ENCODE peak calls at places on chromosomes 6 and 20, in six cellular contexts. R, N, C, U, V and Q are unnamed samples.

GRCh38 chr20:56710577-56711465 is 81.7 kb downstream of the TFAP2C start:
- DNase-seq in R (no peak), N (no peak), C (no peak), U (no peak), V (no peak), Q (no peak)

GRCh38 chr6:4778086-4778485 is 1.9 kb downstream of the CDYL start:
- DNase-seq in R (no peak), N (no peak), C (no peak), U (no peak), V (peak; percentile 8), Q (no peak)

GRCh38 chr6:18072841-18073240 is 49.6 kb downstream of the NHLRC1 start:
- DNase-seq in R (no peak), N (no peak), C (no peak), U (no peak), V (no peak), Q (no peak)

GRCh38 chr20:57499676-57500075 is 25.3 kb downstream of the CTCFL start:
- DNase-seq in R (no peak), N (no peak), C (no peak), U (no peak), V (no peak), Q (no peak)

GRCh38 chr6:168920289-168920688 is 333.4 kb downstream of the THBS2 start:
- DNase-seq in R (no peak), N (no peak), C (no peak), U (no peak), V (no peak), Q (no peak)

GRCh38 chr6:13302751-13303667 is 25.3 kb downstream of the TBC1D7 start:
- DNase-seq in R (no peak), N (no peak), C (no peak), U (peak; percentile 21), V (peak; percentile 74), Q (peak; percentile 3)

GRCh38 chr20:9147553-9148024 is 78.7 kb downstream of the PLCB4 start:
- DNase-seq in R (no peak), N (no peak), C (no peak), U (no peak), V (no peak), Q (no peak)

GRCh38 chr6:3911614-3912336 is 62.6 kb downstream of the FAM50B start:
- DNase-seq in R (no peak), N (no peak), C (no peak), U (no peak), V (no peak), Q (no peak)

GRCh38 chr6:33663028-33663427 is 41.9 kb downstream of the ITPR3 start:
- DNase-seq in R (no peak), N (no peak), C (no peak), U (no peak), V (no peak), Q (no peak)

GRCh38 chr6:166206066-166206465 is 38.4 kb upstream of the TBXT start:
- DNase-seq in R (no peak), N (no peak), C (no peak), U (no peak), V (no peak), Q (no peak)

GRCh38 chr6:6221829-6222535 is 98.5 kb downstream of the F13A1 start:
- DNase-seq in R (no peak), N (no peak), C (peak; percentile 16), U (no peak), V (peak; percentile 50), Q (no peak)

GRCh38 chr6:66599541-66599940 is 892.5 kb upstream of the EYS start:
- DNase-seq in R (no peak), N (no peak), C (no peak), U (no peak), V (no peak), Q (no peak)

GRCh38 chr20:59525500-59526241 is 78.7 kb upstream of the PHACTR3 start:
- DNase-seq in R (peak; percentile 65), N (no peak), C (peak; percentile 62), U (no peak), V (peak; percentile 52), Q (no peak)

GRCh38 chr20:64077876-64078551 is 1.3 kb downstream of the RGS19 start:
- DNase-seq in R (no peak), N (no peak), C (no peak), U (peak; percentile 69), V (peak; percentile 95), Q (peak; percentile 32)

GRCh38 chr6:89021629-89022028 is 58.2 kb upstream of the RNGTT start:
- DNase-seq in R (no peak), N (no peak), C (peak; percentile 49), U (no peak), V (no peak), Q (no peak)

GRCh38 chr6:166580076-166581050 is 6.1 kb downstream of the RAMACL start:
- DNase-seq in R (no peak), N (no peak), C (no peak), U (no peak), V (no peak), Q (no peak)

GRCh38 chr6:131948221-131948661 is 2.9 kb downstream of the CCN2 start:
- DNase-seq in R (no peak), N (no peak), C (no peak), U (no peak), V (no peak), Q (no peak)

GRCh38 chr6:46749731-46750130 is 3.0 kb downstream of the ANKRD66 start:
- DNase-seq in R (no peak), N (no peak), C (peak; percentile 36), U (no peak), V (no peak), Q (no peak)

GRCh38 chr6:20202070-20202658 is 10.1 kb downstream of the MBOAT1 start:
- DNase-seq in R (no peak), N (no peak), C (no peak), U (no peak), V (no peak), Q (no peak)

GRCh38 chr6:42551202-42551601 is 12.6 kb upstream of the UBR2 start:
- DNase-seq in R (no peak), N (no peak), C (no peak), U (no peak), V (no peak), Q (no peak)

GRCh38 chr6:170355661-170356060 is 49.1 kb downstream of the FAM120B start:
- DNase-seq in R (no peak), N (no peak), C (no peak), U (no peak), V (no peak), Q (no peak)

GRCh38 chr6:186221-186965 is 105.9 kb upstream of the DUSP22 start:
- DNase-seq in R (no peak), N (no peak), C (no peak), U (no peak), V (peak; percentile 33), Q (no peak)

GRCh38 chr6:25889877-25890853 is 16.1 kb upstream of the SLC17A3 start:
- DNase-seq in R (peak; percentile 22), N (no peak), C (no peak), U (no peak), V (peak; percentile 23), Q (no peak)

GRCh38 chr20:58344741-58345140 is 35.2 kb downstream of the RAB22A start:
- DNase-seq in R (no peak), N (no peak), C (no peak), U (no peak), V (no peak), Q (no peak)

GRCh38 chr6:164826831-164827468 is 482.5 kb downstream of the C6orf118 start:
- DNase-seq in R (no peak), N (no peak), C (no peak), U (no peak), V (no peak), Q (no peak)

GRCh38 chr6:157029980-157030690 is 253.0 kb downstream of the ARID1B start:
- DNase-seq in R (no peak), N (no peak), C (no peak), U (no peak), V (no peak), Q (no peak)

GRCh38 chr6:37354526-37355384 is 972 bp downstream of the RNF8 start:
- DNase-seq in R (peak; percentile 18), N (no peak), C (no peak), U (no peak), V (peak; percentile 28), Q (no peak)

GRCh38 chr6:24613361-24614047 is 32.5 kb downstream of the KIAA0319 start:
- DNase-seq in R (no peak), N (no peak), C (no peak), U (no peak), V (no peak), Q (no peak)

GRCh38 chr6:43717822-43718221 is 30.2 kb upstream of the MRPS18A start:
- DNase-seq in R (no peak), N (no peak), C (no peak), U (no peak), V (no peak), Q (no peak)

GRCh38 chr6:138219901-138220300 is 1.6 kb upstream of the PBOV1 start:
- DNase-seq in R (no peak), N (no peak), C (no peak), U (no peak), V (no peak), Q (no peak)

GRCh38 chr20:36728986-36729385 is 16.9 kb downstream of the NDRG3 start:
- DNase-seq in R (no peak), N (no peak), C (peak; percentile 43), U (no peak), V (peak; percentile 33), Q (no peak)

GRCh38 chr6:28725890-28726348 is 197.9 kb downstream of the TRIM27 start:
- DNase-seq in R (no peak), N (no peak), C (no peak), U (no peak), V (no peak), Q (no peak)

GRCh38 chr6:36729169-36729549 is 31.5 kb downstream of the RAB44 start:
- DNase-seq in R (no peak), N (no peak), C (no peak), U (no peak), V (no peak), Q (no peak)